ENCODE peak calls at places on chromosomes 5 and 9, in ten cellular contexts. X is fibroblast of lung; J is cardiac muscle cell; C is Caki2; S is mesothelial cell of epicardium; A is substantia nigra; B is T follicular helper cell; W is H54; V is activated CD4-positive, alpha-beta T cell treated with anti-CD3 and anti-CD28 coated beads, Interleukin-2, amount 10 ng/mL, durations not matched to agents 7 days and 5 days; M is NCI-H446. H is an unnamed sample.

GRCh38 chr9:98908897-98909634 is 34.6 kb upstream of the COL15A1 start:
- DNase-seq in B (no peak), S (no peak), V (no peak), X (peak), W (no peak), J (no peak), A (no peak), M (no peak), C (no peak), H (no peak)

GRCh38 chr9:21434202-21435014 is 5.8 kb upstream of the IFNA1 start:
- DNase-seq in A (peak), V (peak), J (peak), M (peak), B (peak), X (peak), C (no peak), W (no peak), S (no peak), H (peak)

GRCh38 chr9:117412841-117413240 is 2.0 kb downstream of the ASTN2 start:
- DNase-seq in J (no peak), B (no peak), W (no peak), A (no peak), S (no peak), M (no peak), V (no peak), C (no peak), X (no peak), H (no peak)

GRCh38 chr9:4640027-4640426 is 22.1 kb upstream of the PLPP6 start:
- DNase-seq in W (no peak), J (peak), M (no peak), C (peak), S (no peak), V (peak), B (peak), X (no peak), A (no peak), H (no peak)

GRCh38 chr5:78801413-78801812 is 152.8 kb upstream of the LHFPL2 start:
- DNase-seq in V (no peak), S (no peak), M (no peak), X (no peak), C (no peak), A (no peak), B (no peak), W (no peak), J (no peak), H (no peak)

GRCh38 chr9:2583308-2584013 is 38.1 kb upstream of the VLDLR start:
- DNase-seq in B (no peak), V (no peak), J (no peak), X (no peak), C (no peak), M (no peak), A (no peak), W (no peak), S (no peak), H (no peak)

GRCh38 chr5:158751961-158752655 is 347.6 kb downstream of the EBF1 start:
- DNase-seq in C (no peak), B (no peak), A (no peak), X (no peak), S (no peak), M (no peak), J (no peak), V (no peak), W (no peak), H (no peak)

GRCh38 chr5:96745844-96746531 is 61.8 kb downstream of the ERAP1 start:
- DNase-seq in B (no peak), V (no peak), X (peak), S (no peak), M (no peak), A (no peak), C (no peak), W (no peak), J (no peak), H (no peak)

GRCh38 chr5:134005415-134006118 is 792 bp upstream of the VDAC1 start:
- DNase-seq in S (no peak), A (no peak), W (no peak), X (peak), B (no peak), C (peak), J (peak), V (peak), M (no peak), H (no peak)

GRCh38 chr9:36603006-36603405 is 30.3 kb downstream of the MELK start:
- DNase-seq in A (no peak), S (no peak), M (no peak), V (no peak), B (no peak), X (peak), J (no peak), C (no peak), W (no peak), H (no peak)

GRCh38 chr9:93675336-93676150 is 99.2 kb downstream of the PHF2 start:
- DNase-seq in V (no peak), W (no peak), B (no peak), M (no peak), A (no peak), C (no peak), S (peak), X (no peak), J (no peak), H (no peak)

GRCh38 chr9:123320814-123321213 is 35.2 kb upstream of the CRB2 start:
- DNase-seq in X (no peak), W (no peak), A (no peak), B (no peak), M (no peak), S (no peak), J (no peak), C (no peak), V (no peak), H (no peak)

GRCh38 chr5:181212080-181212479 is 7.1 kb upstream of the TRIM7 start:
- DNase-seq in A (no peak), M (no peak), W (no peak), B (no peak), C (no peak), V (no peak), S (no peak), J (no peak), X (no peak), H (no peak)

GRCh38 chr5:7759257-7759871 is 91.6 kb downstream of the CFAP90 start:
- DNase-seq in J (no peak), A (no peak), W (no peak), X (no peak), M (no peak), B (no peak), C (no peak), V (no peak), S (no peak), H (no peak)

GRCh38 chr9:116692619-116693018 is 5.5 kb downstream of the TRIM32 start:
- DNase-seq in J (no peak), C (no peak), M (no peak), S (no peak), V (no peak), X (no peak), W (no peak), B (no peak), A (no peak), H (no peak)

GRCh38 chr5:96601811-96602244 is 60.3 kb upstream of the CAST start:
- DNase-seq in C (peak), V (peak), M (peak), A (no peak), B (peak), W (peak), X (peak), J (peak), S (no peak), H (peak)

GRCh38 chr9:109779711-109780452 is at the start of gene PALM2AKAP2:
- DNase-seq in S (peak), X (peak), J (peak), C (peak), B (no peak), A (peak), M (no peak), V (no peak), W (peak), H (peak)

GRCh38 chr9:89999534-90000370 is 394.9 kb downstream of the GADD45G start:
- DNase-seq in W (peak), X (peak), M (peak), C (no peak), S (no peak), B (no peak), J (peak), V (peak), A (peak), H (peak)

GRCh38 chr9:123102380-123103113 is 69.1 kb downstream of the GPR21 start:
- DNase-seq in J (no peak), A (no peak), M (no peak), W (no peak), S (no peak), B (no peak), C (peak), X (peak), V (no peak), H (no peak)

GRCh38 chr5:67494186-67494842 is 297.7 kb upstream of the CD180 start:
- DNase-seq in C (no peak), W (no peak), V (no peak), J (no peak), A (no peak), B (no peak), X (peak), M (no peak), S (no peak), H (peak)